ENCODE peak calls at places on chromosomes 2 and 18, in five cellular contexts. U, T, P, F and B are unnamed samples.

GRCh38 chr2:233838726-233839446 is 15.4 kb downstream of the HJURP start:
- DNase-seq in U (no peak), T (peak; percentile 9), P (no peak), F (no peak), B (no peak)

GRCh38 chr2:226835420-226835795 is 446 bp upstream of the RHBDD1 start:
- DNase-seq in U (peak; percentile 86), T (no peak), P (no peak), F (no peak), B (no peak)

GRCh38 chr18:62436636-62437519 is 85.9 kb upstream of the ZCCHC2 start:
- DNase-seq in U (no peak), T (no peak), P (peak; percentile 13), F (peak; percentile 96), B (peak; percentile 55)

GRCh38 chr2:21118302-21118920 is 5.4 kb upstream of the TDRD15 start:
- DNase-seq in U (peak; percentile 77), T (no peak), P (peak; percentile 4), F (peak; percentile 43), B (peak; percentile 4)

GRCh38 chr18:47968721-47969120 is 38.3 kb upstream of the SMAD2 start:
- DNase-seq in U (no peak), T (no peak), P (peak; percentile 47), F (no peak), B (peak; percentile 29)

GRCh38 chr2:200843993-200844948 is 20.2 kb downstream of the CLK1 start:
- DNase-seq in U (no peak), T (no peak), P (no peak), F (no peak), B (no peak)

GRCh38 chr18:12855886-12856285 is 28.2 kb downstream of the PTPN2 start:
- DNase-seq in U (no peak), T (no peak), P (no peak), F (no peak), B (no peak)

GRCh38 chr18:31683968-31684278 is 458 bp downstream of the B4GALT6 start:
- DNase-seq in U (no peak), T (no peak), P (peak; percentile 35), F (no peak), B (no peak)

GRCh38 chr2:114729025-114729424 is 286.6 kb downstream of the DPP10 start:
- DNase-seq in U (no peak), T (no peak), P (no peak), F (no peak), B (no peak)

GRCh38 chr2:239138610-239139009 is 262.2 kb downstream of the HDAC4 start:
- DNase-seq in U (peak; percentile 81), T (no peak), P (no peak), F (no peak), B (no peak)

GRCh38 chr2:223612501-223612900 is 10.3 kb upstream of the SCG2 start:
- DNase-seq in U (no peak), T (no peak), P (no peak), F (no peak), B (no peak)

GRCh38 chr2:33068261-33068660 is 121.5 kb downstream of the LTBP1 start:
- DNase-seq in U (no peak), T (no peak), P (peak; percentile 76), F (no peak), B (peak; percentile 69)

GRCh38 chr2:56334622-56335021 is 150.8 kb downstream of the CCDC85A start:
- DNase-seq in U (no peak), T (no peak), P (no peak), F (no peak), B (no peak)

GRCh38 chr2:95300391-95300938 is 3.3 kb downstream of the KCNIP3 start:
- DNase-seq in U (peak; percentile 59), T (no peak), P (no peak), F (no peak), B (no peak)

GRCh38 chr2:208407667-208408066 is 1.1 kb downstream of the PTH2R start:
- DNase-seq in U (peak; percentile 69), T (no peak), P (peak; percentile 16), F (no peak), B (peak; percentile 3)

GRCh38 chr18:62523631-62524442 is 1.0 kb downstream of the ZCCHC2 start:
- DNase-seq in U (peak; percentile 81), T (peak; percentile 49), P (peak; percentile 59), F (peak; percentile 47), B (peak; percentile 36)

GRCh38 chr2:202025816-202026215 is 7.8 kb upstream of the FZD7 start:
- DNase-seq in U (no peak), T (no peak), P (no peak), F (no peak), B (no peak)

GRCh38 chr2:65790676-65790935 is 358.2 kb upstream of the SPRED2 start:
- DNase-seq in U (no peak), T (no peak), P (no peak), F (no peak), B (no peak)

GRCh38 chr2:112482309-112483046 is 522 bp downstream of the TTL start:
- DNase-seq in U (peak; percentile 75), T (peak; percentile 31), P (peak; percentile 44), F (no peak), B (peak; percentile 30)

GRCh38 chr2:85291425-85292023 is 36.3 kb downstream of the TGOLN2 start:
- DNase-seq in U (no peak), T (no peak), P (no peak), F (no peak), B (no peak)

GRCh38 chr2:74505448-74506246 is 1.8 kb downstream of the PCGF1 start:
- DNase-seq in U (no peak), T (no peak), P (no peak), F (no peak), B (no peak)

GRCh38 chr2:120869659-120870466 is 134.2 kb downstream of the GLI2 start:
- DNase-seq in U (no peak), T (no peak), P (no peak), F (no peak), B (peak; percentile 8)

GRCh38 chr18:46759885-46760284 is 3.0 kb upstream of the ST8SIA5 start:
- DNase-seq in U (no peak), T (no peak), P (no peak), F (no peak), B (no peak)

GRCh38 chr2:129277611-129278010 is 701.9 kb upstream of the RAB6C start:
- DNase-seq in U (no peak), T (no peak), P (no peak), F (no peak), B (no peak)

GRCh38 chr2:168434164-168434563 is 21.9 kb upstream of the CERS6 start:
- DNase-seq in U (no peak), T (no peak), P (no peak), F (peak; percentile 37), B (no peak)

GRCh38 chr2:205822578-205822977 is 140.3 kb downstream of the NRP2 start:
- DNase-seq in U (no peak), T (no peak), P (peak; percentile 88), F (no peak), B (peak; percentile 76)

GRCh38 chr2:235562065-235562747 is 68.4 kb downstream of the AGAP1 start:
- DNase-seq in U (no peak), T (no peak), P (no peak), F (no peak), B (no peak)

GRCh38 chr2:38534746-38535403 is 67.9 kb downstream of the HNRNPLL start:
- DNase-seq in U (no peak), T (no peak), P (no peak), F (no peak), B (no peak)

GRCh38 chr2:145386973-145387372 is 867.1 kb upstream of the ZEB2 start:
- DNase-seq in U (no peak), T (no peak), P (no peak), F (no peak), B (no peak)

GRCh38 chr2:128585706-128586105 is 267.0 kb upstream of the HS6ST1 start:
- DNase-seq in U (no peak), T (no peak), P (peak; percentile 70), F (no peak), B (peak; percentile 79)

GRCh38 chr2:111659361-111660281 is 224.4 kb downstream of the ANAPC1 start:
- DNase-seq in U (peak; percentile 64), T (no peak), P (peak; percentile 81), F (peak; percentile 87), B (peak; percentile 71)

GRCh38 chr2:99715956-99716355 is 226.1 kb upstream of the REV1 start:
- DNase-seq in U (no peak), T (no peak), P (no peak), F (no peak), B (no peak)

GRCh38 chr2:9668686-9669338 is 38.0 kb upstream of the YWHAQ start:
- DNase-seq in U (no peak), T (no peak), P (peak; percentile 52), F (no peak), B (no peak)

GRCh38 chr2:229641676-229642075 is 72.7 kb downstream of the DNER start:
- DNase-seq in U (no peak), T (no peak), P (no peak), F (no peak), B (no peak)
- TF ChIP-seq CTCF in U (peak; percentile 61), T (no peak), P (peak; percentile 41), F (no peak), B (peak; percentile 43)

GRCh38 chr2:529425-529824 is 147.8 kb downstream of the TMEM18 start:
- DNase-seq in U (no peak), T (no peak), P (peak; percentile 30), F (no peak), B (peak; percentile 18)
- TF ChIP-seq CTCF in U (peak; percentile 80), T (no peak), P (peak; percentile 26), F (no peak), B (peak; percentile 67)

GRCh38 chr2:101036562-101036961 is 34.5 kb downstream of the RPL31 start:
- DNase-seq in U (no peak), T (no peak), P (peak; percentile 46), F (no peak), B (peak; percentile 39)
- TF ChIP-seq CTCF in U (peak; percentile 75), T (no peak), P (peak; percentile 59), F (peak; percentile 54), B (peak; percentile 86)

DNA sequence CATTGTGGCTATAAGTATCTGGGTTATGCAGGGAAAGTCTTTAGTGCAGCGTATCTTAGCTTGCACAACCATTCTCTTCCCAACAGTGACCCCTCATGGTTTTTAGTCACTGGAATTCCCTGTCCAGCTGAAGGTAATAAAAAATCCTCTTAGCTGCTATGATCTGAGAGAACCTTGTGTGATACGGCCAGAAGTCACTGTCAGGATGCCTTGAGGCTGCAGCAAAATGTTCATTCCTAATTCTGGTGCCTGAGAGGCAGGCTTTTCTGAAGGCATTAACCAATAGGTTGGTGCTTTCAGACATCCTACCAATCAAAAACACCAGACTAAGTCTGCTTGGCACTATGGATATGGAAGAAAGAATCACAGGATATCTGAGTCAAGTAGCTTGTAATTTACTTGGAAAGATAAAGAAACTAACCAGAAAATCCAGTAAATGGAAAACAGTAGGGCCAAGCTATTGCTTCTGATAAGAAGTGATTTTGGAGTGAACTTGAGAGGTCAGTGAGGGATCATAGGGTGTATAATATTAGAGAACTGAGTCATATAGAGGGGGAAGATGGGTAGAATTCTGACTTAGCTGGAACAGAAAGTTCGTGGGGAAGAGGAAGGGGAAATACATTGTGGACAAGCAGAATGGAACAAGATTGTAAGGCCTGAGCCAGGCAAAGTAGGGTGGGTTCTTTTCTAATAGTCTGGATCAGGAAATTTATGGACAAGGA is 89.0 kb upstream of the SLC14A2 start:
- DNase-seq in U (no peak), T (no peak), P (peak; percentile 54), F (peak; percentile 32), B (peak; percentile 11)
- TF ChIP-seq CTCF in U (peak; percentile 51), T (no peak), P (peak; percentile 34), F (peak; percentile 37), B (no peak)

DNA sequence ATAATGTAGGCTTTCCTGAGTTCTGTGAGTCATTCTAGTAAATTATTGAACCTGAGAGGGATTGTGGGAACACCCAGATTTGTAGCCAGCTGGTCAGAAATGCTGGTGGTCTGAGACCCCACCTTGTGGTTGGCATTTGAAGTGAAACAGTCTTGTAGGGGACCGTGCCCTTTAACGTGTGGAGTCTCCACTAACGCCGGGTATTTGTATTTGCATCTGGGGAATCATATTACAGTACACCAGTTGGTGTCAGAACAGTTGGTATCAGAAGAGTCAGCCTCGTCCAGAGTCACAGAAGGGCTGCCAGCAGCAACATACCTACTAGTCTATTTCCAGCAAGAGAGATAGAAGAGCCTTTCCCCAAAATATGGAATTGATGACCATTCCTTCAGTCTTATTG is 38.3 kb upstream of the PTPN4 start:
- DNase-seq in U (no peak), T (no peak), P (no peak), F (no peak), B (no peak)
- TF ChIP-seq CTCF in U (peak; percentile 55), T (no peak), P (no peak), F (no peak), B (no peak)